ENCODE peak calls at places on chromosomes 5 and 9, in five cellular contexts. C, Y, E, N and R are unnamed samples.

GRCh38 chr5:123116063-123116462 is 27.0 kb downstream of the PRDM6 start:
- DNase-seq in E (peak), N (no peak), Y (no peak), C (no peak), R (no peak)

GRCh38 chr9:135490980-135491444 is 9.5 kb upstream of the MRPS2 start:
- DNase-seq in N (no peak), E (no peak), C (no peak), Y (no peak), R (no peak)

GRCh38 chr5:131536211-131536826 is 98.7 kb downstream of the RAPGEF6 start:
- DNase-seq in N (no peak), C (no peak), Y (no peak), E (no peak), R (no peak)

GRCh38 chr9:111898331-111899096 is 1.9 kb downstream of the UGCG start:
- DNase-seq in C (no peak), E (no peak), N (no peak), Y (no peak), R (no peak)

GRCh38 chr9:109001275-109001676 is 12.0 kb downstream of the CTNNAL1 start:
- DNase-seq in C (no peak), E (no peak), N (no peak), Y (no peak), R (no peak)

GRCh38 chr5:14848385-14848784 is 23.2 kb downstream of the ANKH start:
- DNase-seq in E (no peak), N (no peak), Y (no peak), C (no peak), R (no peak)

GRCh38 chr9:37430841-37431597 is 8.5 kb downstream of the GRHPR start:
- DNase-seq in E (no peak), N (no peak), Y (no peak), C (no peak), R (no peak)

GRCh38 chr9:134179918-134180785 is 15.8 kb upstream of the RNU6ATAC start:
- DNase-seq in N (no peak), Y (no peak), E (no peak), C (no peak), R (no peak)

GRCh38 chr5:157106668-157107461 is 2.0 kb downstream of the HAVCR2 start:
- DNase-seq in N (no peak), C (peak), E (no peak), Y (no peak), R (no peak)

GRCh38 chr5:155027993-155028629 is 14.6 kb downstream of the KIF4B start:
- DNase-seq in C (no peak), N (no peak), E (no peak), Y (no peak), R (no peak)

GRCh38 chr9:128396970-128397613 is 23.6 kb upstream of the CERCAM start:
- DNase-seq in C (peak), Y (no peak), N (no peak), E (no peak), R (no peak)

GRCh38 chr5:139140631-139141071 is 57.5 kb downstream of the SIL1 start:
- DNase-seq in C (no peak), N (no peak), Y (no peak), E (peak), R (no peak)

GRCh38 chr5:142841511-142842255 is 71.5 kb downstream of the ARHGAP26 start:
- DNase-seq in C (peak), E (peak), Y (no peak), N (no peak), R (no peak)

GRCh38 chr5:141513627-141514329 is 24.9 kb downstream of the PCDHGC5 start:
- DNase-seq in N (no peak), C (peak), Y (no peak), E (peak), R (peak)

GRCh38 chr5:7754997-7755596 is 95.8 kb downstream of the CFAP90 start:
- DNase-seq in C (no peak), E (peak), Y (no peak), N (peak), R (peak)